ENCODE peak calls at places on chromosomes 1 and 21, in eight cellular contexts. One of them, this sample, is unnamed.
A peak's percentile ranks its signal among the peaks of the same experiment; 100 is the strongest.

GRCh38 chr1:55639526-55639925 is 424.4 kb upstream of the USP24 start:
- DNase-seq in OCI-M1: no peak
- DNase-seq in H54: no peak
- DNase-seq in activated naive CD4-positive, alpha-beta T cell: no peak
- DNase-seq in T-helper 9 cell: no peak
- DNase-seq in HTR-8/SVneo: no peak
- DNase-seq in activated B cell treated with CpG ODN at 0.5 μM for 24 hours: no peak
- DNase-seq in fibroblast of the aortic adventitia: no peak
- DNase-seq in this sample: no peak

GRCh38 chr1:161707503-161707902 is 474 bp downstream of the FCRLA start:
- DNase-seq in OCI-M1: no peak
- DNase-seq in H54: no peak
- DNase-seq in activated naive CD4-positive, alpha-beta T cell: no peak
- DNase-seq in T-helper 9 cell: no peak
- DNase-seq in HTR-8/SVneo: no peak
- DNase-seq in activated B cell treated with CpG ODN at 0.5 μM for 24 hours: no peak
- DNase-seq in fibroblast of the aortic adventitia: no peak
- DNase-seq in this sample: no peak

GRCh38 chr1:56531624-56532358 is 47.6 kb downstream of the PLPP3 start:
- DNase-seq in OCI-M1: no peak
- DNase-seq in H54: no peak
- DNase-seq in activated naive CD4-positive, alpha-beta T cell: no peak
- DNase-seq in T-helper 9 cell: no peak
- DNase-seq in HTR-8/SVneo: no peak
- DNase-seq in activated B cell treated with CpG ODN at 0.5 μM for 24 hours: no peak
- DNase-seq in fibroblast of the aortic adventitia: no peak
- DNase-seq in this sample: no peak

GRCh38 chr1:43719063-43719462 is 11.7 kb downstream of the ST3GAL3 start:
- DNase-seq in OCI-M1: no peak
- DNase-seq in H54: no peak
- DNase-seq in activated naive CD4-positive, alpha-beta T cell: no peak
- DNase-seq in T-helper 9 cell: no peak
- DNase-seq in HTR-8/SVneo: no peak
- DNase-seq in activated B cell treated with CpG ODN at 0.5 μM for 24 hours: no peak
- DNase-seq in fibroblast of the aortic adventitia: peak; percentile 81
- DNase-seq in this sample: no peak

GRCh38 chr1:9615316-9616063 is 26.8 kb downstream of the TMEM201 start:
- DNase-seq in OCI-M1: peak; percentile 88
- DNase-seq in H54: peak; percentile 54
- DNase-seq in activated naive CD4-positive, alpha-beta T cell: peak; percentile 29
- DNase-seq in T-helper 9 cell: no peak
- DNase-seq in HTR-8/SVneo: peak; percentile 61
- DNase-seq in activated B cell treated with CpG ODN at 0.5 μM for 24 hours: peak; percentile 47
- DNase-seq in fibroblast of the aortic adventitia: peak; percentile 37
- DNase-seq in this sample: no peak

GRCh38 chr1:156126043-156126700 is 11.7 kb downstream of the LMNA start:
- DNase-seq in OCI-M1: peak; percentile 98
- DNase-seq in H54: peak; percentile 84
- DNase-seq in activated naive CD4-positive, alpha-beta T cell: no peak
- DNase-seq in T-helper 9 cell: peak; percentile 69
- DNase-seq in HTR-8/SVneo: peak; percentile 74
- DNase-seq in activated B cell treated with CpG ODN at 0.5 μM for 24 hours: peak; percentile 61
- DNase-seq in fibroblast of the aortic adventitia: peak; percentile 97
- DNase-seq in this sample: no peak

GRCh38 chr1:37486680-37487618 is 12.6 kb downstream of the ZC3H12A start:
- DNase-seq in OCI-M1: peak; percentile 77
- DNase-seq in H54: no peak
- DNase-seq in activated naive CD4-positive, alpha-beta T cell: peak; percentile 75
- DNase-seq in T-helper 9 cell: peak; percentile 84
- DNase-seq in HTR-8/SVneo: peak; percentile 75
- DNase-seq in activated B cell treated with CpG ODN at 0.5 μM for 24 hours: peak; percentile 81
- DNase-seq in fibroblast of the aortic adventitia: peak; percentile 85
- DNase-seq in this sample: no peak

GRCh38 chr21:16124397-16125130 is 394.8 kb downstream of the USP25 start:
- DNase-seq in OCI-M1: no peak
- DNase-seq in H54: no peak
- DNase-seq in activated naive CD4-positive, alpha-beta T cell: no peak
- DNase-seq in T-helper 9 cell: no peak
- DNase-seq in HTR-8/SVneo: peak; percentile 59
- DNase-seq in activated B cell treated with CpG ODN at 0.5 μM for 24 hours: no peak
- DNase-seq in fibroblast of the aortic adventitia: peak; percentile 94
- DNase-seq in this sample: no peak

GRCh38 chr1:156880473-156880872 is 13.0 kb upstream of the PEAR1 start:
- DNase-seq in OCI-M1: no peak
- DNase-seq in H54: no peak
- DNase-seq in activated naive CD4-positive, alpha-beta T cell: no peak
- DNase-seq in T-helper 9 cell: no peak
- DNase-seq in HTR-8/SVneo: no peak
- DNase-seq in activated B cell treated with CpG ODN at 0.5 μM for 24 hours: no peak
- DNase-seq in fibroblast of the aortic adventitia: no peak
- DNase-seq in this sample: no peak

GRCh38 chr1:226820935-226821718 is 49.3 kb upstream of the PSEN2 start:
- DNase-seq in OCI-M1: peak; percentile 29
- DNase-seq in H54: peak; percentile 87
- DNase-seq in activated naive CD4-positive, alpha-beta T cell: no peak
- DNase-seq in T-helper 9 cell: no peak
- DNase-seq in HTR-8/SVneo: peak; percentile 94
- DNase-seq in activated B cell treated with CpG ODN at 0.5 μM for 24 hours: no peak
- DNase-seq in fibroblast of the aortic adventitia: peak; percentile 99
- DNase-seq in this sample: no peak

GRCh38 chr1:12518956-12519707 is 98.9 kb downstream of the DHRS3 start:
- DNase-seq in OCI-M1: no peak
- DNase-seq in H54: no peak
- DNase-seq in activated naive CD4-positive, alpha-beta T cell: no peak
- DNase-seq in T-helper 9 cell: no peak
- DNase-seq in HTR-8/SVneo: no peak
- DNase-seq in activated B cell treated with CpG ODN at 0.5 μM for 24 hours: no peak
- DNase-seq in fibroblast of the aortic adventitia: peak; percentile 81
- DNase-seq in this sample: no peak

GRCh38 chr1:192100686-192101468 is 57.4 kb upstream of the RGS18 start:
- DNase-seq in OCI-M1: no peak
- DNase-seq in H54: no peak
- DNase-seq in activated naive CD4-positive, alpha-beta T cell: no peak
- DNase-seq in T-helper 9 cell: no peak
- DNase-seq in HTR-8/SVneo: no peak
- DNase-seq in activated B cell treated with CpG ODN at 0.5 μM for 24 hours: no peak
- DNase-seq in fibroblast of the aortic adventitia: no peak
- DNase-seq in this sample: no peak

GRCh38 chr1:51910618-51911017 is 32.1 kb upstream of the NRDC start:
- DNase-seq in OCI-M1: no peak
- DNase-seq in H54: no peak
- DNase-seq in activated naive CD4-positive, alpha-beta T cell: no peak
- DNase-seq in T-helper 9 cell: no peak
- DNase-seq in HTR-8/SVneo: no peak
- DNase-seq in activated B cell treated with CpG ODN at 0.5 μM for 24 hours: no peak
- DNase-seq in fibroblast of the aortic adventitia: no peak
- DNase-seq in this sample: no peak

GRCh38 chr1:6270432-6270831 is 9.5 kb upstream of the GPR153 start:
- DNase-seq in OCI-M1: no peak
- DNase-seq in H54: no peak
- DNase-seq in activated naive CD4-positive, alpha-beta T cell: no peak
- DNase-seq in T-helper 9 cell: no peak
- DNase-seq in HTR-8/SVneo: no peak
- DNase-seq in activated B cell treated with CpG ODN at 0.5 μM for 24 hours: no peak
- DNase-seq in fibroblast of the aortic adventitia: no peak
- DNase-seq in this sample: no peak

GRCh38 chr1:19461352-19461645 is 24.0 kb downstream of the CAPZB start:
- DNase-seq in OCI-M1: no peak
- DNase-seq in H54: no peak
- DNase-seq in activated naive CD4-positive, alpha-beta T cell: no peak
- DNase-seq in T-helper 9 cell: no peak
- DNase-seq in HTR-8/SVneo: no peak
- DNase-seq in activated B cell treated with CpG ODN at 0.5 μM for 24 hours: no peak
- DNase-seq in fibroblast of the aortic adventitia: no peak
- DNase-seq in this sample: no peak

GRCh38 chr1:168259567-168259966 is 21.1 kb upstream of the TBX19 start:
- DNase-seq in OCI-M1: no peak
- DNase-seq in H54: no peak
- DNase-seq in activated naive CD4-positive, alpha-beta T cell: no peak
- DNase-seq in T-helper 9 cell: no peak
- DNase-seq in HTR-8/SVneo: no peak
- DNase-seq in activated B cell treated with CpG ODN at 0.5 μM for 24 hours: no peak
- DNase-seq in fibroblast of the aortic adventitia: no peak
- DNase-seq in this sample: no peak

GRCh38 chr1:204713541-204713940 is 28.0 kb upstream of the LRRN2 start:
- DNase-seq in OCI-M1: no peak
- DNase-seq in H54: no peak
- DNase-seq in activated naive CD4-positive, alpha-beta T cell: no peak
- DNase-seq in T-helper 9 cell: no peak
- DNase-seq in HTR-8/SVneo: no peak
- DNase-seq in activated B cell treated with CpG ODN at 0.5 μM for 24 hours: no peak
- DNase-seq in fibroblast of the aortic adventitia: no peak
- DNase-seq in this sample: no peak

GRCh38 chr1:13828454-13829151 is 128.6 kb downstream of the PRDM2 start:
- DNase-seq in OCI-M1: peak; percentile 48
- DNase-seq in H54: no peak
- DNase-seq in activated naive CD4-positive, alpha-beta T cell: no peak
- DNase-seq in T-helper 9 cell: no peak
- DNase-seq in HTR-8/SVneo: no peak
- DNase-seq in activated B cell treated with CpG ODN at 0.5 μM for 24 hours: no peak
- DNase-seq in fibroblast of the aortic adventitia: no peak
- DNase-seq in this sample: no peak

GRCh38 chr1:88800382-88801051 is 90.8 kb downstream of the GTF2B start:
- DNase-seq in OCI-M1: peak; percentile 70
- DNase-seq in H54: no peak
- DNase-seq in activated naive CD4-positive, alpha-beta T cell: no peak
- DNase-seq in T-helper 9 cell: peak; percentile 24
- DNase-seq in HTR-8/SVneo: peak; percentile 8
- DNase-seq in activated B cell treated with CpG ODN at 0.5 μM for 24 hours: no peak
- DNase-seq in fibroblast of the aortic adventitia: peak; percentile 27
- DNase-seq in this sample: no peak

GRCh38 chr21:46284722-46285121 is 689 bp downstream of the MCM3AP start:
- DNase-seq in OCI-M1: no peak
- DNase-seq in H54: no peak
- DNase-seq in activated naive CD4-positive, alpha-beta T cell: no peak
- DNase-seq in T-helper 9 cell: no peak
- DNase-seq in HTR-8/SVneo: no peak
- DNase-seq in activated B cell treated with CpG ODN at 0.5 μM for 24 hours: no peak
- DNase-seq in fibroblast of the aortic adventitia: no peak
- DNase-seq in this sample: no peak

GRCh38 chr1:9028921-9029715 is 2.9 kb upstream of the SLC2A7 start:
- DNase-seq in OCI-M1: no peak
- DNase-seq in H54: no peak
- DNase-seq in activated naive CD4-positive, alpha-beta T cell: no peak
- DNase-seq in T-helper 9 cell: no peak
- DNase-seq in HTR-8/SVneo: no peak
- DNase-seq in activated B cell treated with CpG ODN at 0.5 μM for 24 hours: no peak
- DNase-seq in fibroblast of the aortic adventitia: peak; percentile 55
- DNase-seq in this sample: no peak

GRCh38 chr21:15001773-15002647 is 62.8 kb downstream of the NRIP1 start:
- DNase-seq in OCI-M1: no peak
- DNase-seq in H54: no peak
- DNase-seq in activated naive CD4-positive, alpha-beta T cell: no peak
- DNase-seq in T-helper 9 cell: no peak
- DNase-seq in HTR-8/SVneo: no peak
- DNase-seq in activated B cell treated with CpG ODN at 0.5 μM for 24 hours: no peak
- DNase-seq in fibroblast of the aortic adventitia: no peak
- DNase-seq in this sample: no peak